ENCODE peak calls at places on chromosomes 2 and 18, in four cellular contexts. W is CD8-positive, alpha-beta T cell; J is MM.1S; Z is endothelial cell. N is an unnamed sample.

GRCh38 chr18:35410561-35410960 is 33.4 kb upstream of the ZNF396 start:
- DNase-seq in W (no peak), Z (no peak), J (no peak), N (peak)

GRCh38 chr2:17579605-17580318 is 39.3 kb downstream of the VSNL1 start:
- DNase-seq in Z (no peak), W (no peak), J (peak), N (no peak)

GRCh38 chr2:66095820-66096219 is 339.1 kb upstream of the MEIS1 start:
- DNase-seq in J (no peak), W (no peak), Z (no peak), N (no peak)

GRCh38 chr2:232325324-232326273 is 53.0 kb upstream of the ALPP start:
- DNase-seq in J (no peak), W (peak), Z (peak), N (no peak)

GRCh38 chr18:26700201-26700600 is 151.8 kb upstream of the KCTD1 start:
- DNase-seq in Z (no peak), W (no peak), J (no peak), N (no peak)

GRCh38 chr18:8982416-8983183 is 119.9 kb upstream of the NDUFV2 start:
- DNase-seq in W (no peak), J (peak), Z (peak), N (no peak)

GRCh38 chr2:134718095-134718955 is 475 bp downstream of the TMEM163 start:
- DNase-seq in Z (peak), J (no peak), W (peak), N (peak)

GRCh38 chr2:215422676-215423075 is 13.2 kb downstream of the FN1 start:
- DNase-seq in W (no peak), J (no peak), Z (no peak), N (no peak)

GRCh38 chr18:32301976-32302743 is 112.3 kb downstream of the MEP1B start:
- DNase-seq in J (peak), W (no peak), Z (no peak), N (peak)

GRCh38 chr2:173881466-173881865 is 83.7 kb downstream of the SP3 start:
- DNase-seq in Z (no peak), W (no peak), J (no peak), N (no peak)

GRCh38 chr2:64780041-64780440 is 126.3 kb upstream of the SERTAD2 start:
- DNase-seq in Z (no peak), W (no peak), J (no peak), N (no peak)

GRCh38 chr2:215693269-215693998 is 257.6 kb upstream of the FN1 start:
- DNase-seq in J (no peak), Z (no peak), W (no peak), N (no peak)

GRCh38 chr18:6414723-6415362 is at the start of gene L3MBTL4:
- DNase-seq in W (no peak), Z (peak), J (peak), N (peak)

GRCh38 chr2:238596571-238597551 is 170.1 kb downstream of the ASB1 start:
- DNase-seq in Z (no peak), J (no peak), W (no peak), N (no peak)

GRCh38 chr18:23580677-23581367 is 5.5 kb downstream of the NPC1 start:
- DNase-seq in W (no peak), J (no peak), Z (no peak), N (no peak)

GRCh38 chr2:121471571-121472464 is 58.9 kb upstream of the RNU4ATAC start:
- DNase-seq in Z (no peak), W (no peak), J (no peak), N (no peak)

GRCh38 chr2:68284896-68285295 is 32.6 kb upstream of the PPP3R1 start:
- DNase-seq in W (no peak), J (no peak), Z (no peak), N (no peak)

GRCh38 chr2:61328707-61329251 is 142.1 kb downstream of the USP34 start:
- DNase-seq in W (no peak), Z (no peak), J (no peak), N (peak)

GRCh38 chr2:218615868-218616315 is 8.2 kb downstream of the PLCD4 start:
- DNase-seq in J (no peak), Z (no peak), W (no peak), N (no peak)

GRCh38 chr2:196823750-196824149 is 14.6 kb upstream of the C2orf66 start:
- DNase-seq in Z (no peak), J (no peak), W (no peak), N (no peak)

GRCh38 chr2:142222715-142223114 is 91.9 kb upstream of the LRP1B start:
- DNase-seq in W (no peak), J (no peak), Z (no peak), N (no peak)

GRCh38 chr2:101430161-101430560 is 42.9 kb upstream of the CREG2 start:
- DNase-seq in W (no peak), Z (no peak), J (no peak), N (no peak)

GRCh38 chr2:27071990-27072830 is 756 bp upstream of the OST4 start:
- DNase-seq in J (no peak), W (no peak), Z (no peak), N (peak)

GRCh38 chr18:41703744-41704530 is 251.1 kb upstream of the PIK3C3 start:
- DNase-seq in J (no peak), W (no peak), Z (no peak), N (no peak)

GRCh38 chr2:235430366-235431083 is 63.3 kb upstream of the AGAP1 start:
- DNase-seq in Z (no peak), J (no peak), W (no peak), N (no peak)

GRCh38 chr2:235432741-235433520 is 60.9 kb upstream of the AGAP1 start:
- DNase-seq in W (no peak), Z (no peak), J (peak), N (no peak)

GRCh38 chr2:235433860-235434259 is 60.0 kb upstream of the AGAP1 start:
- DNase-seq in J (peak), Z (no peak), W (no peak), N (no peak)
- TF ChIP-seq CTCF in J (peak), Z (no peak), W (no peak), N (no peak)

GRCh38 chr2:199951023-199951422 is 4.3 kb downstream of the TYW5 start:
- DNase-seq in W (no peak), Z (no peak), J (no peak), N (no peak)

GRCh38 chr2:199956062-199956380 is 639 bp downstream of the MAIP1 start:
- DNase-seq in Z (no peak), W (no peak), J (no peak), N (no peak)

GRCh38 chr2:199955007-199955338 is 318 bp downstream of the TYW5 start:
- DNase-seq in Z (no peak), J (no peak), W (no peak), N (no peak)

GRCh38 chr2:199958014-199958413 is 2.6 kb downstream of the MAIP1 start:
- DNase-seq in W (no peak), J (no peak), Z (no peak), N (no peak)

GRCh38 chr2:199955339-199956061 is at the start of the genes MAIP1 and TYW5:
- DNase-seq in Z (peak), J (peak), W (peak), N (peak)
- TF ChIP-seq CTCF in Z (no peak), J (no peak), W (no peak), N (no peak)

GRCh38 chr18:11849845-11850747 is 1.1 kb upstream of the CHMP1B start:
- DNase-seq in Z (no peak), J (peak), W (peak), N (no peak)
- TF ChIP-seq CTCF in Z (no peak), J (no peak), W (no peak), N (no peak)

GRCh38 chr2:182650704-182651103 is 65.4 kb upstream of the DNAJC10 start:
- DNase-seq in Z (no peak), J (peak), W (no peak), N (no peak)
- TF ChIP-seq CTCF in Z (peak), J (peak), W (peak), N (no peak)